ENCODE peak calls at places on chromosomes 3 and 15, in four cellular contexts. K is body of pancreas, B is ovary, T is IMR-90. G is an unnamed sample.

GRCh38 chr3:132317229-132317948 is at the start of gene ACP3:
- DNase-seq in K (peak), B (peak), T (peak), G (peak)

GRCh38 chr3:160618878-160619277 is 53.5 kb upstream of the KPNA4 start:
- DNase-seq in K (no peak), B (no peak), T (peak), G (no peak)

GRCh38 chr3:112089956-112090898 is 4.0 kb downstream of the C3orf52 start:
- DNase-seq in K (no peak), B (no peak), T (no peak), G (no peak)

GRCh38 chr15:53789654-53790053 is 30.2 kb upstream of the WDR72 start:
- DNase-seq in K (no peak), B (no peak), T (no peak), G (no peak)

GRCh38 chr3:66410371-66410770 is 90.5 kb downstream of the LRIG1 start:
- DNase-seq in K (no peak), B (no peak), T (no peak), G (no peak)

GRCh38 chr3:129597792-129598381 is 8.6 kb downstream of the PLXND1 start:
- DNase-seq in K (no peak), B (no peak), T (peak), G (no peak)

GRCh38 chr3:30638685-30639412 is 32.4 kb downstream of the TGFBR2 start:
- DNase-seq in K (no peak), B (no peak), T (no peak), G (no peak)

GRCh38 chr3:135452881-135453280 is 512.6 kb upstream of the PPP2R3A start:
- DNase-seq in K (no peak), B (no peak), T (no peak), G (no peak)

GRCh38 chr3:30632521-30632920 is 26.1 kb downstream of the TGFBR2 start:
- DNase-seq in K (no peak), B (no peak), T (no peak), G (no peak)

GRCh38 chr3:187281191-187281714 is 10.3 kb downstream of the MASP1 start:
- DNase-seq in K (no peak), B (no peak), T (peak), G (no peak)

GRCh38 chr15:40006646-40007045 is 32.3 kb downstream of the SRP14 start:
- DNase-seq in K (no peak), B (no peak), T (peak), G (no peak)

GRCh38 chr15:70034596-70034995 is 63.1 kb downstream of the TLE3 start:
- DNase-seq in K (no peak), B (no peak), T (no peak), G (no peak)

GRCh38 chr3:14625443-14625842 is 26.1 kb upstream of the CCDC174 start:
- DNase-seq in K (no peak), B (no peak), T (no peak), G (no peak)

GRCh38 chr3:132867956-132868355 is 145.7 kb upstream of the NPHP3 start:
- DNase-seq in K (no peak), B (no peak), T (peak), G (no peak)

GRCh38 chr3:51311055-51311454 is 74.0 kb upstream of the MANF start:
- DNase-seq in K (no peak), B (no peak), T (peak), G (no peak)

GRCh38 chr3:27385504-27385903 is 16.3 kb upstream of the NEK10 start:
- DNase-seq in K (no peak), B (no peak), T (no peak), G (no peak)

GRCh38 chr15:84818221-84819131 is 1.3 kb downstream of the ALPK3 start:
- DNase-seq in K (peak), B (peak), T (peak), G (no peak)

GRCh38 chr15:68387288-68388143 is 44.4 kb downstream of the ITGA11 start:
- DNase-seq in K (peak), B (no peak), T (peak), G (no peak)

GRCh38 chr3:62562017-62562416 is 188.7 kb upstream of the FEZF2 start:
- DNase-seq in K (no peak), B (no peak), T (peak), G (no peak)

GRCh38 chr3:172065534-172065933 is 26.2 kb downstream of the FNDC3B start:
- DNase-seq in K (peak), B (no peak), T (peak), G (no peak)

GRCh38 chr3:72271215-72271614 is 486.3 kb upstream of the PROK2 start:
- DNase-seq in K (no peak), B (peak), T (no peak), G (no peak)

GRCh38 chr3:104629038-104629437 is 737.7 kb upstream of the ALCAM start:
- DNase-seq in K (no peak), B (no peak), T (peak), G (no peak)

GRCh38 chr3:145266368-145266767 is 894.6 kb downstream of the PLOD2 start:
- DNase-seq in K (no peak), B (no peak), T (no peak), G (no peak)

GRCh38 chr3:13142552-13143380 is 69.5 kb upstream of the IQSEC1 start:
- DNase-seq in K (no peak), B (no peak), T (no peak), G (no peak)

GRCh38 chr15:27418729-27419128 is 447.7 kb downstream of the GABRG3 start:
- DNase-seq in K (no peak), B (no peak), T (no peak), G (no peak)

GRCh38 chr3:193240850-193241706 is at the start of gene PLAAT1:
- DNase-seq in K (peak), B (peak), T (peak), G (no peak)

GRCh38 chr3:141115752-141116541 is 64.8 kb downstream of the SPSB4 start:
- DNase-seq in K (no peak), B (peak), T (no peak), G (no peak)

GRCh38 chr15:92709064-92709463 is 53.5 kb upstream of the FAM174B start:
- DNase-seq in K (no peak), B (no peak), T (no peak), G (no peak)

GRCh38 chr3:99532246-99532645 is 106.1 kb upstream of the COL8A1 start:
- DNase-seq in K (peak), B (no peak), T (peak), G (no peak)

GRCh38 chr3:65953881-65954733 is 84.6 kb downstream of the MAGI1 start:
- DNase-seq in K (peak), B (peak), T (no peak), G (peak)

GRCh38 chr3:117989982-117990381 is 1044.7 kb downstream of the IGSF11 start:
- DNase-seq in K (no peak), B (no peak), T (no peak), G (no peak)

GRCh38 chr3:116001063-116001765 is 377.9 kb downstream of the GAP43 start:
- DNase-seq in K (no peak), B (no peak), T (peak), G (no peak)

GRCh38 chr3:188756241-188756640 is 415.5 kb upstream of the TPRG1 start:
- DNase-seq in K (no peak), B (no peak), T (no peak), G (no peak)

GRCh38 chr15:38895326-38896282 is 331.0 kb upstream of the RASGRP1 start:
- DNase-seq in K (no peak), B (no peak), T (peak), G (no peak)

DNA sequence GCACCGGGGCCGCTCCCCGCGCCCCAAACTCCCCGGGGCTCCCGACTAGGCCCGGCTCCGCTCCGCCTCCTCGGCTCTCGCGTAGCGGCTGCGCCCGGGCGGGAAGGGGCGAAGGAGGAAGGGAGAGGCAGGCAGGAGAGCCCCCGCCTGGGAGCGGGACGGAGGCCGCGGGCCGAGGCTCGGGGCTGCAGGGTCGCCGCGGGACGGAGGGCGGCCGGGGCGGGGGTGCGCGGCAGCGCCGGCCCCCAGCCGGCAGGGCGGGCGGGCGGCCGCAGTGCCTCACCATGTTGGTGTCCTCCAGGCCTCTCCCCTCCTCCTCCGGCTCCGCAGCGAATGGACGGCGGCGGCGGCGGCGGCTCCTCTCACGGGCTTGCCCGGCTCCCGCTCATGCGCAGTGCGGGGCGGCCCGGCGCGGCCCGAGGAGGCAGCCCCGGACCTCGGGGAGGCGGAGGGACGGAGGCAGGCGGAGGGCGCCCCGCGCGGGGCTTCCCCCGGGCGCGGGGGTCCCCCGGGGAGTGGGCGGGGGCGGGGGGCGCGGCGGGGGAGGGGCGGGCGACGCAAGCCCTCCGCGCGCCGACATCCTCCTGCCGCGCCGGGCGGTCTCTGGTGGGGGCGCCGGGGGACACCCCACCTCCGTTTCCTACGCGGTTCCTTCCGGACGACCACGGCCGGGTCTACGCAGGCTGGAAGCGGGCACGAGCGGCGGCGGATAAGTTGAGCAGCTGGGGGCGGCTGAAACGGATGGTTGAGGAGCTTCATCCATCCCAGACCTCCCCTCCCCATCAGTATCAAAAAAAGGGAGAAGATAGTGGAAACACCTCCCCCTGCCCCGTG is at the start of gene DCUN1D1:
- DNase-seq in K (peak), B (peak), T (peak), G (peak)
- TF ChIP-seq POLR2A in K (peak), B (peak), T (no peak), G (no peak)

GRCh38 chr3:170572665-170573253 is 13.1 kb downstream of the SLC7A14 start:
- DNase-seq in K (no peak), B (no peak), T (peak), G (no peak)
- H3K27ac ChIP-seq in K (no peak), B (no peak), T (peak), G (no peak)

GRCh38 chr3:137035631-137036030 is 77.8 kb downstream of the IL20RB start:
- DNase-seq in K (no peak), B (no peak), T (peak), G (no peak)
- TF ChIP-seq CTCF in K (no peak), B (no peak), T (peak), G (no peak)

DNA sequence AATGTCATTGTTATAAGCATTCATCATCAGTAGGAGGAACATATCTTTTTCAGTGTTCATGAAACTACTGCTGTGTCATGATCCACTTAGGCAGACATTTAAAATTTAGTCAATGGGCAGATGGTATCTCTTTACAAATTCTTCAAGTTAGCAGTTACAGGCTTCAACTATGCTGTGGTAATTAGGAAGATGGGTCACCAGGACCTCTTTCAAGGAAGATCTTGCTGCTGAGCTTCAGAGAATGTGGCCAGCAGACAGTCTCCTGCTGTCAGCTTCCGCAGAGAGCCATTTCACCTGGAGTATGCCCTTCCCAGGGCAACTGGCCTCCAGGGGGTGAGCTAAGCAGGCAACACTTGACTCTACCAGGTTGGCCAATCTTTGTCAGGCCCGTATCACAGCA is 19.4 kb downstream of the IFT57 start:
- DNase-seq in K (peak), B (no peak), T (peak), G (no peak)
- TF ChIP-seq POLR2A in K (no peak), B (no peak), T (no peak), G (no peak)

DNA sequence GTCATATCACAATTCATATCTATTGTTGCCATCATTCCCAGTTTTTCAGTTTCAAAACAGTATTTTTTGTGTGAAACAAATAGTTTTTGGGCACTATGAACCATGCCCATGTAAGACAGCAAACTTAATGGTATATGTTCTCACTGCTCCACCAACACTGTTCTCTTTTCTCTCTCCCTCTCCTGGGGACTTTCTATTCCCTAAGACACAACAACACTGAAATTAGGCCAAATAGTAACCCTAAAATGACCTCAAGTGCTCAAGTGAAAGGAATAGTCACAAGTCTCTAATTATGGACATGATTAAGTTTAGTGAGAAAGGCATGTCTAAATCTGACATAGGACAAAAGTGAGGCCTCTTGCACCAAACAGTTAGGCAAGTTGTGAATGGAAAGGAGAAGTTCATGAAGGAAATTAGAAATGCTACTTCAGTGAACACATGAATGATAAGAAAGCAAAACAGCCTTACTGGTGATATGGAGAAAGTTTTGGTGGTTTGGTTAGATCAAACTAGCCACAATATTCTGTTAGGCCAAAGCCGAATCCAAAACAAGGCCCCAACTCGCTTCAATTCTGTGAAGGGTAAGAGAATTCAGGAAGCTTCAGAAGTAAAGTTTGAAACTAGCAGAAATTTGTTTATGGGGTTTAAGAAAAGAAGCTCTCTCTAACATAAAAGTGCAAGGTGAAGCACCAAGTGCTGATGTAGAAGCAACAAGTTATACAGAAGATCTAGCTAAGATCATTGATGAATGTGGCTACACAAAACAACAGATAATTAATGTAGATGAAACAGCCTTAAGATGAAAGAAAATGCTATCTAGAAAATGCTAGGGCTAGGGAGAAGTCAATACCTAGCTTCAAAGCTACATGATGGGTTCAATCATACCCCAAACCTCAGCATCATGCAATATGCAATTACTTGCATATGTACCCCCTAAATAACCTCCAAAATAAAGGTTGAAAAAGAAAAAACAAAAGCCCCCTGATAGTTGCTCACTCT is 104.1 kb downstream of the CBLB start:
- DNase-seq in K (no peak), B (no peak), T (no peak), G (no peak)
- H3K27ac ChIP-seq in K (no peak), B (no peak), T (no peak), G (peak)

GRCh38 chr15:47119349-47119748 is 598.0 kb upstream of the SEMA6D start:
- DNase-seq in K (no peak), B (no peak), T (no peak), G (no peak)

DNA sequence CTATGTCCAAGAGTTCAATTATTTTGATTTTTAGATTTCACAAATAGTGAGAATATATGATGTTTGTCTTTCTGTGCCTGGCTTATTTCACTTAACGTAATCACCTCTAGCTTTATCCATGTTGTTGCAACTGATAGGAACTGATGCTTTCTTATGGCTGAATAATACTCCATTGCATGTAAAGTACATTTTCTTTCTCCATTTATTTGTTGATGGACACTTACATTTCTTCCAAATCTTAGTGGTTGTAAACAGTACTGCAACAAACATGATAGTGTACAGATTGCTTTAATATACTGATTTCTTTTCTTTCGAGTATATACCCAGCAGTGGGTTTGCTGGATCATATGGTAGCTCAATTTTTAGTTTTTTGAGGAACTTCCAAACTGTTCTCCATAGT is 600.6 kb upstream of the SEMA6D start:
- DNase-seq in K (no peak), B (no peak), T (no peak), G (no peak)
- TF ChIP-seq CTCF in K (no peak), B (no peak), T (no peak), G (no peak)

DNA sequence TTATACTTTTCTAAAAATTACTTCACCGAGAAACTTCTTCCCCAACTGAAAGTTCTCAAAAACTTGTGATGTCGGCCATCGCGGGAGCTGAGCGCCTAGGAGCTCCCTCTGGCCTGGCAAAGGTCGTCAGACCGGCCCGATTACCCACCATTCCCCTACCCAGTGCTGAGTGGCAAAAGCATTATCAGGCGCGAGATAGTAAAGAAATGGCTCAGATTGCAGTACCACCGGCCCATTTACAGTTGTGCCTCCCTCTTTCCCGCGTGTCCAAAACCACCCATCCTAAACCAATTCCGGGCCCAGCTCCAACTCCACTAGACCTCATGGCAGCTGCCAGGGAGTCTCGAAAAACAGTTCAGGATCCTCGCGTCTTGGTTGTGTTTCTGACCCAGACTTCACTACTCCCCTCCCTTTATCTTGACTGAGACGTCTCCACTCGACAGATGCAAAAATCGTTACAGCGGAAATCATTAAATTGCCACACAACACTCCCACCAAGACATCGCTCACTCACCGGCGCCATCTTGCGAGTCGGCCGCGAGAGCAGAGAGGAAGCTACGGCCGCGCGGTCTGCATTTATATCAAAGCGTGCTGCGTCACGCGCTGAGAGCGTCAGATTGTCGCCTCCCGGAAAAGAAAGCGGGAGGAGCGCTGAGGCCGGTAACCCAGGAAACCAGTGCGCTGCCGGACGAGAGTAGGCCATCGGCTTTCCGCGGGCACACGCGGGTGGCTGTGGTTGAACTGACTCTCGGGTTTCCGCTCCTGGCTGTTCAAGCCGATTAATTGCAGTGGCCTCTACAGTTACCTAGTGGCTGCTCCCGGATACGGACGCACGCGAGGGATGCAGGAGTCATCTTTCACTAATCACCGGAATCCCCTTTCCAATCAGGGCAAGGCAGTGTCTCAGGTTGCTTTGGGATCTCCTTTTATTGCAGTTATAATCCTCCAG is at the start of gene RPL22L1:
- DNase-seq in K (peak), B (peak), T (peak), G (peak)
- TF ChIP-seq POLR2A in K (peak), B (peak), T (peak), G (peak)

DNA sequence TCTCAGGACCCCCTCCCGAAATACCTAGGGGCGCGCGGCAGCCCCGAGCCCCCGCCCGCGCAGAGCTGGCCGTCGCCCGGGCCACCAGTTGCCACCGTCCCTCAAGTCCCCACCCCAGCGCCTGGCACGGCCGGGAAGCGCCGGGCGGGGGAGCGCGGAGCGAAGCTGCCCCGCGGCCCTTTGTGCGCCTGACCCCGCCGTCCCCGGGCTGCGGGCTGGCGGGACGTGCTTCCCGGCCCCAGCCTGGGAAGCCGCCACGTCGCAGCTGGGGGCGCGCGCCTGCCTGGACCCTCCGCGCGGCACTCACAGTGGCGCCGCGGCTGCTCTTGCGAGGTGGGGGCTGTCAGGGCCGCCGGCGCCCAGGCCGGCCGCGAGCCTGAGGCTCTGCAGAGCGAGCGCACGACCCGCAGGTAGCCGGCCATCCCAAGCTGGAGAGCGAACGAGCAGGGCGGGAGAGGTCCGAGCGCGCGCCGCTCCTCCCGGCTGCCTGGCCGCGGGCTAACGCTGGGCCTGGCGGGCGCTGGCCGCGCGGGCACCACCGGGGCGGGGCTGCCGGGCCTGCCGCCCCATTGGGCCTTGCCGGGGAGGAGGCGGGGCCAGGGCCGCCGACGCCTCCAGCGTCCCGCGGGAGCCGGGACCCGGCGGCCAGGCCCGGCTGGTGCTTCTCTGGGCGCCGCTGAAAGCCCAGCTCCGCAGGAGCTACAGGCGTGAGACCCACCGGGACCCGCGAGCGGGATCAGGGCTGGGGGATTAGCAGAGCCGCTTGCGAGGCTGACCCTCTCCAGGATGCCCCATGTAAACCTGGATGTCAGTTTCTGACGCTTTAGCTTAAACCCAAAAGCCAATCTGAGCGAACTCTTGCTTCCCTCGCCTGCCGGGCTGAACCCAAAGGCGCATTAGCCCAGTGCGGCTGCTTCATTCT is at the start of gene IDH2:
- DNase-seq in K (peak), B (peak), T (peak), G (peak)
- H3K27ac ChIP-seq in K (peak), B (peak), T (peak), G (peak)

G was measured in breast epithelium.